ENCODE peak calls at places on chromosomes 3 and 15, in six cellular contexts. J is GM13976, C is mesothelial cell of epicardium, B is right atrium auricular region, N is HepG2, G is astrocyte of the spinal cord. V is an unnamed sample.

GRCh38 chr3:49359623-49360022 is 1.5 kb upstream of the GPX1 start:
- DNase-seq in J (no peak), C (no peak), B (no peak), N (no peak), G (peak), V (no peak)

GRCh38 chr3:37852097-37852496 is 9.6 kb upstream of the CTDSPL start:
- DNase-seq in J (no peak), C (no peak), B (no peak), N (no peak), G (peak), V (no peak)

GRCh38 chr3:109195812-109196211 is 59.3 kb downstream of the C3orf85 start:
- DNase-seq in J (no peak), C (no peak), B (no peak), N (no peak), G (peak), V (no peak)

GRCh38 chr3:54954019-54954418 is 26.2 kb upstream of the LRTM1 start:
- DNase-seq in J (no peak), C (no peak), B (no peak), N (no peak), G (peak), V (no peak)

GRCh38 chr3:136838641-136839555 is 20.0 kb downstream of the SLC35G2 start:
- DNase-seq in J (no peak), C (no peak), B (no peak), N (no peak), G (peak), V (no peak)

GRCh38 chr3:27312044-27312668 is 57.0 kb downstream of the NEK10 start:
- DNase-seq in J (peak), C (no peak), B (no peak), N (peak), G (peak), V (peak)

GRCh38 chr3:42662813-42663535 is 9.5 kb downstream of the ZBTB47 start:
- DNase-seq in J (peak), C (no peak), B (no peak), N (no peak), G (no peak), V (no peak)

GRCh38 chr3:52534281-52535183 is 875 bp upstream of the NT5DC2 start:
- DNase-seq in J (no peak), C (peak), B (peak), N (peak), G (peak), V (no peak)

GRCh38 chr3:195859846-195860411 is 48.2 kb upstream of the MUC4 start:
- DNase-seq in J (no peak), C (no peak), B (no peak), N (no peak), G (no peak), V (no peak)

GRCh38 chr3:119810018-119810435 is 28.1 kb downstream of the NR1I2 start:
- DNase-seq in J (peak), C (no peak), B (no peak), N (no peak), G (peak), V (peak)

GRCh38 chr3:177488740-177489139 is 291.5 kb upstream of the TBL1XR1 start:
- DNase-seq in J (no peak), C (no peak), B (no peak), N (no peak), G (no peak), V (no peak)

GRCh38 chr3:188345223-188345622 is 191.3 kb downstream of the LPP start:
- DNase-seq in J (no peak), C (no peak), B (no peak), N (no peak), G (peak), V (no peak)

GRCh38 chr3:171439996-171440395 is 20.2 kb downstream of the TNIK start:
- DNase-seq in J (no peak), C (no peak), B (no peak), N (no peak), G (no peak), V (no peak)

GRCh38 chr3:49906004-49906860 is 2.6 kb upstream of the MST1R start:
- DNase-seq in J (peak), C (peak), B (peak), N (peak), G (peak), V (peak)

GRCh38 chr3:40845447-40845846 is 320.7 kb downstream of the ZNF621 start:
- DNase-seq in J (no peak), C (no peak), B (no peak), N (no peak), G (no peak), V (no peak)

GRCh38 chr3:197599089-197599765 is 43.5 kb upstream of the BDH1 start:
- DNase-seq in J (peak), C (peak), B (peak), N (peak), G (peak), V (peak)

GRCh38 chr15:100284191-100284590 is 57.6 kb downstream of the ADAMTS17 start:
- DNase-seq in J (no peak), C (no peak), B (no peak), N (no peak), G (no peak), V (no peak)

GRCh38 chr3:158763421-158763820 is 31.2 kb upstream of the RARRES1 start:
- DNase-seq in J (no peak), C (no peak), B (no peak), N (no peak), G (no peak), V (no peak)

GRCh38 chr3:101823525-101823924 is 25.8 kb upstream of the NFKBIZ start:
- DNase-seq in J (no peak), C (no peak), B (no peak), N (no peak), G (no peak), V (no peak)

GRCh38 chr15:56957812-56958406 is 39.5 kb downstream of the TCF12 start:
- DNase-seq in J (no peak), C (no peak), B (no peak), N (peak), G (no peak), V (no peak)

GRCh38 chr15:25931846-25932245 is 68.7 kb upstream of the ATP10A start:
- DNase-seq in J (no peak), C (no peak), B (no peak), N (no peak), G (no peak), V (no peak)

GRCh38 chr15:69390575-69390974 is 23.6 kb upstream of the KIF23 start:
- DNase-seq in J (no peak), C (no peak), B (peak), N (no peak), G (peak), V (no peak)

GRCh38 chr15:34246276-34247010 is 21.6 kb downstream of the EMC4 start:
- DNase-seq in J (no peak), C (no peak), B (no peak), N (no peak), G (no peak), V (no peak)

GRCh38 chr3:196138927-196139680 is 57.2 kb upstream of the TFRC start:
- DNase-seq in J (no peak), C (no peak), B (no peak), N (no peak), G (no peak), V (no peak)

GRCh38 chr3:169811606-169812123 is 1.0 kb upstream of the LRRIQ4 start:
- DNase-seq in J (no peak), C (no peak), B (no peak), N (no peak), G (peak), V (peak)

GRCh38 chr3:169815590-169816150 is 3.0 kb upstream of the LRRC34 start:
- DNase-seq in J (no peak), C (no peak), B (no peak), N (no peak), G (no peak), V (no peak)

GRCh38 chr3:169812124-169812843 is 386 bp upstream of the LRRIQ4 start:
- DNase-seq in J (peak), C (peak), B (peak), N (no peak), G (peak), V (peak)

GRCh38 chr3:169812844-169813677 is at the start of the genes LRRC34 and LRRIQ4:
- DNase-seq in J (peak), C (peak), B (peak), N (no peak), G (peak), V (peak)

GRCh38 chr3:169813757-169814517 is 1.2 kb upstream of the LRRC34 start:
- DNase-seq in J (peak), C (no peak), B (no peak), N (peak), G (no peak), V (peak)
- TF ChIP-seq CTCF in J (peak), C (no peak), B (no peak), N (peak), G (peak), V (peak)

DNA sequence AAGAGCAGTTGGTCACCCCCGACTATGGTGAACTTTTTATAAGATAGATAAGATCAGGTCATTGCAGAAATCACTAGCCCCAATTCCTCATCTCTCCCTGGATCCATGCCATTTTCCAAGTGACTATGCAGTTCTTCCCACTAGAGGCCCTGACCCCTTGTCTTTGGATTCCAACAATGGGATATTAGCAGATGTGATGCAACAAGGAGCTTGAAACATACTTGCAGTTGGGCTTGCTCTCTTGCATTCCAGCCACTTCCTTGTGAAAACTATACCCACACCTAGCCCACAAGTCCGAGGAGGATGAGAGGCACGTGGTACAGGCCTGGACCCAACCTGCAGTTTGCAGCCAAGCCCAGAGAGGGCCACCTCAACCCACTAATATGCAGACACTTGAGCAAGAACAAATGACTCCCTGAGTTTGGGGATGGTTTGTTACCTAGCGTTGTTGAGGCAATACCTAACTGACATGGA is 60.6 kb downstream of the SUCLG2 start:
- DNase-seq in J (no peak), C (no peak), B (no peak), N (peak), G (no peak), V (no peak)
- TF ChIP-seq CTCF in J (no peak), C (no peak), B (no peak), N (peak), G (no peak), V (no peak)

DNA sequence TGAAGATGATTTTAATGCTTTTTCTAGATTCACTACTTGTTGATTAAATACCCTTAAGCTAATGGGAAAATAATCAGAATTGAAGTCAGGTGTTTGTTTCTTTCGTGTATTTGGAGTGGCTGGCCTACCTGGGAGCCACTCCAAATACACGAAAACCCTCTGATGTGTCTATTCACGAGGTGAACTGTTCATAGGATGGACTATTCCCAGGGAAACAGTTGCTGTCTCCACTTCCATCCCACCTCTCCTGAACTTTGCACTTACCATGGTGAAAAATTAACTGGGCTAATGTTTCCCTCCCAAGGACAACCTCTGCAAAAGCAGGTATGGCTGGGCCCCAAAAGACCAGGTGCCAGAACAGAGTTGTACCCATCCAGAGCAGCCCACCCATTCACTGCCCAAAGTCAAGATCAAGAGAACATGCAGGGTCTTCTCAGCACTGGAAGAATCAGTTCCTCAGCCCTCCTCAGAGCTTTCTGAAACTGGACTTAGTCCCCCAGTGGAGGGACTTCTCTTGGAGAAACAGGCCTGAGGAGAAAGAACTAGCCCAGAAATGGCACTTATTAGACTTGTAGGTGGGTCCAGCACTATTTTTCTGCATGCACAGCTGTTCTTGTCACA is 2.9 kb upstream of the SMAD3 start:
- DNase-seq in J (no peak), C (no peak), B (no peak), N (peak), G (no peak), V (no peak)
- TF ChIP-seq CTCF in J (no peak), C (no peak), B (no peak), N (no peak), G (no peak), V (no peak)

DNA sequence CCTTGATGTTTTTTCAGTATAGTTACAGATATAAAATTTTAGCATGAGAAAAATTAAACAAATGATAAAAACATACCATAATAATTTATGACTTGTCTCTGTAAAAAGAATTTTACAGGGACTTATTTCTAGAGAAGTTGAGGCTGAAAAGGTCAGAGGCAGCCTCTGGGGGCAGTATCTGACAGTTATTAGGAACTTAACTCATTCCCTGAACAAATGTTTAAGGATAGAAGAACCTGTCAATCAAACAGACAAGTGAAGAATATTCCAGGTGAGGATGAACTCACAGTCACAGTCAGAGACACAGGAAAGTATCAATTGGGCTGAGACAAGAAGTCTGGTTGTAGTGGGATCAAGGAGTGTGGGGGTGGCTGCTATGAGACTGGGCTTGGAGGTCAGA is 7.3 kb downstream of the MYLK start:
- DNase-seq in J (no peak), C (no peak), B (no peak), N (peak), G (no peak), V (no peak)
- TF ChIP-seq CTCF in J (no peak), C (no peak), B (no peak), N (no peak), G (no peak), V (no peak)

GRCh38 chr3:160999268-160999667 is 105.9 kb downstream of the B3GALNT1 start:
- DNase-seq in J (no peak), C (no peak), B (no peak), N (no peak), G (peak), V (peak)

GRCh38 chr3:160992712-160993111 is 112.4 kb downstream of the B3GALNT1 start:
- DNase-seq in J (no peak), C (no peak), B (no peak), N (no peak), G (no peak), V (no peak)

GRCh38 chr3:160998581-160998980 is 106.6 kb downstream of the B3GALNT1 start:
- DNase-seq in J (no peak), C (no peak), B (no peak), N (no peak), G (no peak), V (no peak)

GRCh38 chr3:160996811-160997210 is 108.3 kb downstream of the B3GALNT1 start:
- DNase-seq in J (no peak), C (no peak), B (no peak), N (no peak), G (no peak), V (no peak)
- TF ChIP-seq CTCF in J (no peak), C (no peak), B (no peak), N (no peak), G (no peak), V (no peak)

GRCh38 chr3:70233112-70233511 is 79.3 kb downstream of the MDFIC2 start:
- DNase-seq in J (no peak), C (no peak), B (no peak), N (no peak), G (no peak), V (no peak)
- TF ChIP-seq CTCF in J (no peak), C (no peak), B (no peak), N (no peak), G (no peak), V (no peak)